ENCODE peak calls at places on chromosomes 13 and 19, in four cellular contexts. F is NCI-H1436; K is kidney; L is effector CD4-positive, alpha-beta T cell. C is an unnamed sample.

GRCh38 chr13:48892311-48892710 is 83.4 kb upstream of the FNDC3A start:
- DNase-seq in K (no peak), L (no peak), F (no peak), C (no peak)

GRCh38 chr13:56299650-56300049 is 841.1 kb upstream of the PRR20A start:
- DNase-seq in L (no peak), K (no peak), F (no peak), C (no peak)

GRCh38 chr13:47121092-47121763 is 224.4 kb upstream of the HTR2A start:
- DNase-seq in F (no peak), K (no peak), L (no peak), C (no peak)

GRCh38 chr19:58474291-58474996 is 1.7 kb upstream of the ZNF446 start:
- DNase-seq in F (no peak), L (no peak), K (no peak), C (no peak)

GRCh38 chr13:50788551-50788950 is 54.9 kb downstream of the DLEU7 start:
- DNase-seq in F (no peak), L (no peak), K (no peak), C (no peak)

GRCh38 chr13:73411067-73411809 is 352.4 kb downstream of the KLF5 start:
- DNase-seq in F (peak), L (no peak), K (no peak), C (no peak)

GRCh38 chr13:98842074-98842473 is 89.6 kb upstream of the SLC15A1 start:
- DNase-seq in K (no peak), F (no peak), L (no peak), C (no peak)

GRCh38 chr19:13153627-13154240 is 3.5 kb downstream of the IER2 start:
- DNase-seq in K (no peak), L (peak), F (peak), C (no peak)

GRCh38 chr13:30142502-30143211 is 164.7 kb downstream of the KATNAL1 start:
- DNase-seq in K (no peak), L (no peak), F (no peak), C (peak)

GRCh38 chr19:48490980-48491792 is 20.4 kb downstream of the LMTK3 start:
- DNase-seq in F (peak), L (peak), K (peak), C (peak)

GRCh38 chr19:56159009-56159501 is 16.8 kb upstream of the GALP start:
- DNase-seq in K (no peak), L (no peak), F (no peak), C (no peak)

GRCh38 chr19:31546561-31546960 is 197.3 kb upstream of the TSHZ3 start:
- DNase-seq in K (no peak), F (no peak), L (no peak), C (no peak)

GRCh38 chr19:5263615-5264014 is 77.0 kb downstream of the PTPRS start:
- DNase-seq in K (no peak), L (no peak), F (no peak), C (no peak)

GRCh38 chr13:57631607-57632275 is at the start of gene PCDH17:
- DNase-seq in L (no peak), K (no peak), F (peak), C (no peak)

GRCh38 chr19:7926021-7926726 is at the start of gene CTXN1:
- DNase-seq in F (peak), L (peak), K (peak), C (peak)

GRCh38 chr13:34172048-34172447 is 354.1 kb downstream of the RFC3 start:
- DNase-seq in L (no peak), K (no peak), F (no peak), C (no peak)

GRCh38 chr13:112442483-112443090 is 66.4 kb downstream of the SPACA7 start:
- DNase-seq in L (no peak), K (peak), F (peak), C (no peak)

GRCh38 chr13:67069117-67069767 is 160.9 kb downstream of the PCDH9 start:
- DNase-seq in F (no peak), K (no peak), L (no peak), C (no peak)

GRCh38 chr13:102721800-102722231 is 27.0 kb upstream of the METTL21C start:
- DNase-seq in K (no peak), L (no peak), F (no peak), C (no peak)

GRCh38 chr19:3604987-3605343 is 1.7 kb downstream of the TBXA2R start:
- DNase-seq in K (no peak), L (no peak), F (no peak), C (no peak)

GRCh38 chr13:23322353-23323336 is 110.9 kb downstream of the SACS start:
- DNase-seq in K (no peak), F (no peak), L (no peak), C (no peak)

GRCh38 chr19:31297991-31298390 is 51.2 kb downstream of the TSHZ3 start:
- DNase-seq in F (no peak), K (no peak), L (no peak), C (no peak)

GRCh38 chr19:46975011-46975917 is 44.4 kb upstream of the NPAS1 start:
- DNase-seq in K (no peak), L (no peak), F (no peak), C (no peak)

GRCh38 chr13:21670006-21670882 is 629 bp upstream of the FGF9 start:
- DNase-seq in L (peak), K (peak), F (peak), C (peak)

GRCh38 chr19:2309734-2310362 is 1.9 kb upstream of the LINGO3 start:
- DNase-seq in L (no peak), K (no peak), F (no peak), C (no peak)

GRCh38 chr19:10612515-10613119 is 12.7 kb upstream of the SLC44A2 start:
- DNase-seq in L (no peak), K (peak), F (no peak), C (no peak)

GRCh38 chr13:102470283-102470920 is 68.6 kb upstream of the FGF14 start:
- DNase-seq in K (no peak), L (no peak), F (no peak), C (no peak)

GRCh38 chr13:114132419-114133121 is at the start of gene RASA3:
- DNase-seq in F (peak), L (peak), K (peak), C (peak)

GRCh38 chr13:75175575-75175974 is 306.4 kb downstream of the TBC1D4 start:
- DNase-seq in K (no peak), L (no peak), F (no peak), C (no peak)

GRCh38 chr19:41541990-41542584 is 33.9 kb upstream of the CEACAM21 start:
- DNase-seq in L (peak), F (peak), K (no peak), C (peak)

GRCh38 chr19:41708481-41708880 is at the start of gene CEACAM5:
- DNase-seq in L (no peak), K (no peak), F (peak), C (no peak)

GRCh38 chr13:32537580-32538233 is 888 bp downstream of the N4BP2L2 start:
- DNase-seq in L (peak), F (no peak), K (peak), C (peak)

GRCh38 chr19:16070366-16070990 is 5.8 kb upstream of the TPM4 start:
- DNase-seq in L (peak), K (peak), F (no peak), C (peak)

GRCh38 chr19:44643605-44644390 is at the start of gene PVR:
- DNase-seq in F (peak), K (peak), L (no peak), C (no peak)

C was measured in T-cell.